ENCODE peak calls at places on chromosomes 16 and 17, in five cellular contexts. One of them, this sample, is unnamed.

GRCh38 chr17:65514082-65514481 is 47.4 kb downstream of the AXIN2 start:
- DNase-seq in mesendoderm: no peak
- DNase-seq in CD8-positive, alpha-beta memory T cell: no peak
- DNase-seq in neural progenitor cell: no peak
- DNase-seq in adrenal gland: no peak
- DNase-seq in this sample: peak

GRCh38 chr17:15508466-15508865 is 41.0 kb upstream of the CDRT4 start:
- DNase-seq in CD8-positive, alpha-beta memory T cell: no peak
- DNase-seq in neural progenitor cell: no peak
- DNase-seq in adrenal gland: no peak
- DNase-seq in mesendoderm: no peak
- DNase-seq in this sample: no peak

GRCh38 chr17:204427-205175 is 23.2 kb upstream of the DOC2B start:
- DNase-seq in adrenal gland: no peak
- DNase-seq in CD8-positive, alpha-beta memory T cell: no peak
- DNase-seq in mesendoderm: no peak
- DNase-seq in neural progenitor cell: no peak
- DNase-seq in this sample: no peak

GRCh38 chr16:89974860-89975259 is 26.3 kb downstream of the DEF8 start:
- DNase-seq in mesendoderm: no peak
- DNase-seq in adrenal gland: no peak
- DNase-seq in neural progenitor cell: no peak
- DNase-seq in CD8-positive, alpha-beta memory T cell: no peak
- DNase-seq in this sample: no peak

GRCh38 chr17:32493581-32494513 is 7.1 kb downstream of the CDK5R1 start:
- DNase-seq in adrenal gland: no peak
- DNase-seq in neural progenitor cell: no peak
- DNase-seq in CD8-positive, alpha-beta memory T cell: no peak
- DNase-seq in mesendoderm: no peak
- DNase-seq in this sample: no peak

GRCh38 chr17:64504769-64505319 is 1.2 kb downstream of the DDX5 start:
- DNase-seq in mesendoderm: peak
- DNase-seq in neural progenitor cell: no peak
- DNase-seq in adrenal gland: no peak
- DNase-seq in CD8-positive, alpha-beta memory T cell: no peak
- DNase-seq in this sample: no peak

GRCh38 chr17:82835766-82836512 is 3.9 kb downstream of the ZNF750 start:
- DNase-seq in adrenal gland: no peak
- DNase-seq in mesendoderm: no peak
- DNase-seq in neural progenitor cell: no peak
- DNase-seq in CD8-positive, alpha-beta memory T cell: no peak
- DNase-seq in this sample: peak

GRCh38 chr16:82855471-82855870 is 228.7 kb downstream of the CDH13 start:
- DNase-seq in neural progenitor cell: no peak
- DNase-seq in mesendoderm: no peak
- DNase-seq in adrenal gland: no peak
- DNase-seq in CD8-positive, alpha-beta memory T cell: no peak
- DNase-seq in this sample: no peak

GRCh38 chr16:66289051-66289680 is 77.3 kb upstream of the CDH5 start:
- DNase-seq in adrenal gland: no peak
- DNase-seq in neural progenitor cell: no peak
- DNase-seq in mesendoderm: no peak
- DNase-seq in CD8-positive, alpha-beta memory T cell: no peak
- DNase-seq in this sample: no peak

GRCh38 chr17:72556944-72557826 is 436.4 kb downstream of the SOX9 start:
- DNase-seq in adrenal gland: peak
- DNase-seq in CD8-positive, alpha-beta memory T cell: no peak
- DNase-seq in mesendoderm: peak
- DNase-seq in neural progenitor cell: peak
- DNase-seq in this sample: peak

GRCh38 chr16:648071-648785 is 937 bp upstream of the WDR90 start:
- DNase-seq in mesendoderm: no peak
- DNase-seq in CD8-positive, alpha-beta memory T cell: no peak
- DNase-seq in neural progenitor cell: peak
- DNase-seq in adrenal gland: no peak
- DNase-seq in this sample: no peak

GRCh38 chr17:3913531-3914318 is 2.5 kb downstream of the P2RX1 start:
- DNase-seq in adrenal gland: peak
- DNase-seq in CD8-positive, alpha-beta memory T cell: peak
- DNase-seq in mesendoderm: peak
- DNase-seq in neural progenitor cell: peak
- DNase-seq in this sample: no peak

GRCh38 chr16:22670551-22670970 is 143.4 kb upstream of the HS3ST2 start:
- DNase-seq in mesendoderm: peak
- DNase-seq in neural progenitor cell: peak
- DNase-seq in adrenal gland: no peak
- DNase-seq in CD8-positive, alpha-beta memory T cell: no peak
- DNase-seq in this sample: no peak

GRCh38 chr17:42608692-42609181 is 437 bp downstream of the RETREG3 start:
- DNase-seq in mesendoderm: no peak
- DNase-seq in neural progenitor cell: peak
- DNase-seq in adrenal gland: no peak
- DNase-seq in CD8-positive, alpha-beta memory T cell: no peak
- DNase-seq in this sample: no peak

GRCh38 chr17:4318596-4318995 is 47.9 kb downstream of the UBE2G1 start:
- DNase-seq in neural progenitor cell: no peak
- DNase-seq in mesendoderm: no peak
- DNase-seq in CD8-positive, alpha-beta memory T cell: no peak
- DNase-seq in adrenal gland: no peak
- DNase-seq in this sample: no peak

GRCh38 chr16:19948186-19949104 is 63.8 kb upstream of the GPRC5B start:
- DNase-seq in CD8-positive, alpha-beta memory T cell: no peak
- DNase-seq in neural progenitor cell: no peak
- DNase-seq in mesendoderm: peak
- DNase-seq in adrenal gland: no peak
- DNase-seq in this sample: no peak

GRCh38 chr16:83940630-83941378 is 12.2 kb upstream of the OSGIN1 start:
- DNase-seq in CD8-positive, alpha-beta memory T cell: no peak
- DNase-seq in adrenal gland: no peak
- DNase-seq in neural progenitor cell: no peak
- DNase-seq in mesendoderm: no peak
- DNase-seq in this sample: no peak

GRCh38 chr16:56211471-56211944 is 20.2 kb downstream of the GNAO1 start:
- DNase-seq in CD8-positive, alpha-beta memory T cell: no peak
- DNase-seq in adrenal gland: no peak
- DNase-seq in mesendoderm: peak
- DNase-seq in neural progenitor cell: no peak
- DNase-seq in this sample: no peak

GRCh38 chr16:27689711-27690110 is 139.8 kb downstream of the KATNIP start:
- DNase-seq in adrenal gland: no peak
- DNase-seq in mesendoderm: no peak
- DNase-seq in neural progenitor cell: no peak
- DNase-seq in CD8-positive, alpha-beta memory T cell: no peak
- DNase-seq in this sample: no peak

GRCh38 chr17:37614823-37615222 is 5.6 kb upstream of the SYNRG start:
- DNase-seq in CD8-positive, alpha-beta memory T cell: no peak
- DNase-seq in mesendoderm: no peak
- DNase-seq in neural progenitor cell: no peak
- DNase-seq in adrenal gland: no peak
- DNase-seq in this sample: no peak
- H3K27ac ChIP-seq in CD8-positive, alpha-beta memory T cell: no peak
- H3K27ac ChIP-seq in mesendoderm: no peak
- H3K27ac ChIP-seq in neural progenitor cell: no peak
- H3K27ac ChIP-seq in adrenal gland: no peak
- H3K27ac ChIP-seq in this sample: peak

DNA sequence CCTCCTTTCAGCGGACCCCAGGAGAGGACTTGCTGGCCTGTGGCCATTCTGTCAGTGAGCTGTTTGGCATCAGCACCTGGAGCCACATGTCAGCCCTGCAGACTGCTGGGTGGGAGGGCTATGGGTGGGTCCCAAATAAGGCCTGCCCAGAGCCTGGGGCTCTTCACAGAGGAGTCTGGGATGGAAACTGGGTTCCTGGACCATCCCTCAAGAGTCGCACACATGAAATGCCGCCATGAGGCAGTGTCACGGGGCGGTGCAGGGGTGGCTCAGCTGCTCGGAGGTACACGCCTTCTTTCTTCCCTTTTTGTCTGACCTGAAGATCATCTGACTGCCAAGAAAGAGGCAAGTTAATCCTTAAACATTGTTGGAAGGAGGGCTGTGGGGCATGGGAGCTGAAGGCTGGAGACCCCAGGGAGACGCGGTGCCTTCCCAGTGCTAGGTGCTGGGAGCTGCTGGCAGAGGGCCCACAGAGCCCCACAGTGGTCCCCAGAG is 14.8 kb downstream of the MPRIP start:
- DNase-seq in neural progenitor cell: no peak
- DNase-seq in CD8-positive, alpha-beta memory T cell: no peak
- DNase-seq in mesendoderm: no peak
- DNase-seq in adrenal gland: peak
- DNase-seq in this sample: no peak
- H3K27ac ChIP-seq in neural progenitor cell: no peak
- H3K27ac ChIP-seq in CD8-positive, alpha-beta memory T cell: no peak
- H3K27ac ChIP-seq in mesendoderm: no peak
- H3K27ac ChIP-seq in adrenal gland: no peak
- H3K27ac ChIP-seq in this sample: peak

DNA sequence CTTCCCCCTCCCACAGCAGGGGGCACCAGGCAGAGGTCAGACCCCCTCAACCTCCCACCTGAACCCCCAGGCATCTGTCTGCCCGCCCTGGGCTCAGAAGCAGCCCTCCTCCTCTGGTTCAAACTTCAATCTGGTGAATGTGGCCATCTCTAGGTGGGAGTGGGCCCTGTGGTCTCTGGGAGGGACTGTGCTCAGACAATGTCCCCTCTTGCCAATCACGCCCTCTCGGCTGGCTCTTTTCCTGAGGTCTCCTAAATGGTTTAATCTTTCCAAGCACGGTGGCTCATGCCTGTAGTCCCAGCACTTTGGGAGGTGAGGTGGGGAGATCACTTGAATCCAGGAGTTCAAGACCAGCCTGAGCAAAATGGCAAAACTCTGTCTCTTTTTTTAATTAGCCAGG is 15.2 kb downstream of the LITAF start:
- DNase-seq in adrenal gland: no peak
- DNase-seq in mesendoderm: no peak
- DNase-seq in neural progenitor cell: no peak
- DNase-seq in CD8-positive, alpha-beta memory T cell: no peak
- DNase-seq in this sample: no peak
- H3K27ac ChIP-seq in adrenal gland: no peak
- H3K27ac ChIP-seq in mesendoderm: no peak
- H3K27ac ChIP-seq in neural progenitor cell: no peak
- H3K27ac ChIP-seq in CD8-positive, alpha-beta memory T cell: peak
- H3K27ac ChIP-seq in this sample: no peak

GRCh38 chr17:77089118-77089477 is 51.7 kb upstream of the SEC14L1 start:
- DNase-seq in adrenal gland: no peak
- DNase-seq in CD8-positive, alpha-beta memory T cell: no peak
- DNase-seq in neural progenitor cell: no peak
- DNase-seq in mesendoderm: peak
- DNase-seq in this sample: no peak

GRCh38 chr17:77088455-77089117 is 52.2 kb upstream of the SEC14L1 start:
- DNase-seq in adrenal gland: peak
- DNase-seq in mesendoderm: peak
- DNase-seq in neural progenitor cell: peak
- DNase-seq in CD8-positive, alpha-beta memory T cell: peak
- DNase-seq in this sample: peak

GRCh38 chr17:77095461-77095860 is 45.3 kb upstream of the SEC14L1 start:
- DNase-seq in CD8-positive, alpha-beta memory T cell: no peak
- DNase-seq in mesendoderm: no peak
- DNase-seq in neural progenitor cell: no peak
- DNase-seq in adrenal gland: no peak
- DNase-seq in this sample: no peak

GRCh38 chr17:77090476-77090875 is 50.3 kb upstream of the SEC14L1 start:
- DNase-seq in CD8-positive, alpha-beta memory T cell: no peak
- DNase-seq in neural progenitor cell: no peak
- DNase-seq in adrenal gland: no peak
- DNase-seq in mesendoderm: no peak
- DNase-seq in this sample: no peak

DNA sequence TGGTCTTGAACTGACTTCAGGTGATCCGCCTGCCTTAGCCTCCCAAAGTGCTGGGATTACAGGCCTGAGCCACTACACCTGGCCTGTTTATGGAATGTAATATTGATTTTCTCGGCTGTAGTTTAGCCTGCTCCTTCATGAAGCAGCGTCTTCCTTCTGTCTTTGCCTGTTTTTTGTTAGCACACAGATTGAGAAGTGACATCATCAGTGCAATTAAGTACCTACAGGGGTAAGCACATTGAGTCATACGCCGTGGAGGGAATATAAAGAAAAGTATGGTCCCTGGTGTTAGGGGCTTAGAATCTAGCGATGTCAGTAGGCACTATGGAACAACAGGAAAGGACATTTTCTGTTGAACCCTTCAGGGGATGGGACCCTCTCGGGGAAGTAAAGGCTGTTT is 48.7 kb upstream of the SEC14L1 start:
- DNase-seq in mesendoderm: no peak
- DNase-seq in adrenal gland: no peak
- DNase-seq in neural progenitor cell: no peak
- DNase-seq in CD8-positive, alpha-beta memory T cell: no peak
- DNase-seq in this sample: no peak
- H3K27ac ChIP-seq in mesendoderm: no peak
- H3K27ac ChIP-seq in adrenal gland: no peak
- H3K27ac ChIP-seq in neural progenitor cell: no peak
- H3K27ac ChIP-seq in CD8-positive, alpha-beta memory T cell: no peak
- H3K27ac ChIP-seq in this sample: no peak

GRCh38 chr16:75593825-75594820 is 27.9 kb downstream of the GABARAPL2 start:
- DNase-seq in CD8-positive, alpha-beta memory T cell: no peak
- DNase-seq in neural progenitor cell: no peak
- DNase-seq in adrenal gland: no peak
- DNase-seq in mesendoderm: peak
- DNase-seq in this sample: no peak

GRCh38 chr16:75589301-75589700 is 23.1 kb downstream of the GABARAPL2 start:
- DNase-seq in neural progenitor cell: peak
- DNase-seq in adrenal gland: no peak
- DNase-seq in CD8-positive, alpha-beta memory T cell: no peak
- DNase-seq in mesendoderm: no peak
- DNase-seq in this sample: no peak

GRCh38 chr16:75588716-75589115 is 22.5 kb downstream of the GABARAPL2 start:
- DNase-seq in CD8-positive, alpha-beta memory T cell: no peak
- DNase-seq in neural progenitor cell: no peak
- DNase-seq in adrenal gland: no peak
- DNase-seq in mesendoderm: no peak
- DNase-seq in this sample: no peak

GRCh38 chr16:75593308-75593707 is 27.1 kb downstream of the GABARAPL2 start:
- DNase-seq in mesendoderm: no peak
- DNase-seq in CD8-positive, alpha-beta memory T cell: no peak
- DNase-seq in neural progenitor cell: no peak
- DNase-seq in adrenal gland: no peak
- DNase-seq in this sample: no peak

GRCh38 chr16:75591001-75591852 is 25.0 kb downstream of the GABARAPL2 start:
- DNase-seq in adrenal gland: no peak
- DNase-seq in CD8-positive, alpha-beta memory T cell: no peak
- DNase-seq in neural progenitor cell: no peak
- DNase-seq in mesendoderm: peak
- DNase-seq in this sample: no peak
- H3K27ac ChIP-seq in adrenal gland: no peak
- H3K27ac ChIP-seq in CD8-positive, alpha-beta memory T cell: peak
- H3K27ac ChIP-seq in neural progenitor cell: no peak
- H3K27ac ChIP-seq in mesendoderm: peak
- H3K27ac ChIP-seq in this sample: no peak

DNA sequence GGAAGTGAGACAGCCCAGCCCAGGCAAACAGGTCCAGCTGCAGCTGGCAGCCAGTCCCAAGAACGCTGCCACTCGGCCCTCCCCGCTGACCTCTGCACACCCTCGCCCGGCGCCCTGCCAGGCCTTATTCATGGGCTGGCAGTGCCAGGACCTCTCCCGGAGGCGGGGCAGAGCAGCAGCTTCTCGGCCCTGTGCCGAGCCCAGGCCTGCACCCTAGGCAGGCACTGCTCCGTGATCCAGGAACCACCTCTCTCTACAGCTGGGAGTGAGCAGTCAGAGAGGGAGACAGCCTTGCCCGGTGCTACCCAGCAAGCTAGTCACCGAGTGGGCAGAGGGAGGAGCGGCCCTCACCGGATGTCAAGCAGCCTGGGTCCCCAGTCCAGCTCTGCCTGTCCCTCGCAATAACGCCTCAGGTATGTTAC is 79.9 kb upstream of the CBX4 start:
- DNase-seq in mesendoderm: no peak
- DNase-seq in neural progenitor cell: no peak
- DNase-seq in adrenal gland: peak
- DNase-seq in CD8-positive, alpha-beta memory T cell: no peak
- DNase-seq in this sample: peak
- H3K27ac ChIP-seq in mesendoderm: no peak
- H3K27ac ChIP-seq in neural progenitor cell: no peak
- H3K27ac ChIP-seq in adrenal gland: no peak
- H3K27ac ChIP-seq in CD8-positive, alpha-beta memory T cell: no peak
- H3K27ac ChIP-seq in this sample: peak

This sample was measured in epithelial cell of prostate.